ENCODE peak calls at places on chromosome 20, in nine cellular contexts. T is NCI-H1105; M is anterior cingulate cortex; D is stimulated activated CD4-positive, alpha-beta T cell treated with anti-CD3 and anti-CD28 coated beads, Interleukin-12 subunit alpha, Interleukin-12 subunit beta, amount 100 ng/mL, for 4 hours; W is heart right ventricle; I is activated CD8-positive, alpha-beta memory T cell treated with anti-CD3 and anti-CD28 coated beads for 24 hours; G is CD4-positive, alpha-beta T cell; B is Calu3; Q is endothelial cell. A is an unnamed sample.

GRCh38 chr20:55667955-55668354 is 337.4 kb downstream of the CBLN4 start:
- DNase-seq in G (no peak), M (no peak), D (no peak), B (no peak), I (no peak), T (no peak), Q (no peak), W (no peak), A (no peak)

GRCh38 chr20:63101781-63102719 is 95.3 kb upstream of the BHLHE23 start:
- DNase-seq in B (no peak), M (peak; percentile 33), D (peak; percentile 59), T (peak; percentile 46), Q (no peak), I (peak; percentile 87), W (peak; percentile 36), G (peak; percentile 33), A (peak; percentile 60)

GRCh38 chr20:33411136-33411690 is 9.9 kb upstream of the CDK5RAP1 start:
- DNase-seq in D (no peak), T (no peak), M (peak; percentile 60), W (no peak), G (no peak), I (no peak), Q (no peak), B (no peak), A (no peak)

GRCh38 chr20:6075428-6076219 is 21.8 kb upstream of the LRRN4 start:
- DNase-seq in D (no peak), M (peak; percentile 29), B (no peak), G (no peak), Q (no peak), T (peak; percentile 21), I (no peak), W (peak; percentile 39), A (no peak)

GRCh38 chr20:62875419-62876355 is 14.1 kb upstream of the TCFL5 start:
- DNase-seq in Q (peak; percentile 74), B (peak; percentile 88), T (peak; percentile 74), G (no peak), W (peak; percentile 79), M (peak; percentile 67), I (no peak), D (no peak), A (peak; percentile 80)

GRCh38 chr20:13661070-13661687 is 22.4 kb upstream of the TASP1 start:
- DNase-seq in M (no peak), W (no peak), T (no peak), D (no peak), B (no peak), I (no peak), G (no peak), Q (no peak), A (no peak)

GRCh38 chr20:56409521-56409920 is 2.5 kb upstream of the CASS4 start:
- DNase-seq in T (no peak), M (no peak), I (no peak), W (no peak), B (no peak), D (no peak), Q (no peak), G (no peak), A (no peak)

GRCh38 chr20:37521091-37521771 is at the start of gene NNAT:
- DNase-seq in M (no peak), T (no peak), I (no peak), G (no peak), B (no peak), D (no peak), W (no peak), Q (no peak), A (no peak)

A was measured in Caco-2.